ENCODE peak calls at places on chromosomes 2 and 18, in nine cellular contexts. M is foreskin fibroblast; G is Peyer's patch; P is adrenal gland; I is mammary epithelial cell; C is lung; L is CD8-positive, alpha-beta T cell; E is neural progenitor cell; Z is cardiac fibroblast. W is an unnamed sample.

GRCh38 chr18:32542221-32542798 is 71.6 kb upstream of the GAREM1 start:
- DNase-seq in M (no peak), G (no peak), P (no peak), I (no peak), C (no peak), L (no peak), E (peak), Z (peak), W (peak)

GRCh38 chr2:132439703-132440398 is 23.2 kb downstream of the GPR39 start:
- DNase-seq in M (peak), G (no peak), P (no peak), I (peak), C (no peak), L (no peak), E (peak), Z (no peak), W (peak)

GRCh38 chr18:60826346-60826745 is 453.8 kb upstream of the MC4R start:
- DNase-seq in M (no peak), G (no peak), P (no peak), I (no peak), C (no peak), L (no peak), E (peak), Z (no peak), W (peak)

GRCh38 chr2:64173156-64174135 is 29.2 kb upstream of the PELI1 start:
- DNase-seq in M (peak), G (no peak), P (no peak), I (no peak), C (no peak), L (no peak), E (no peak), Z (no peak), W (no peak)

GRCh38 chr18:45891806-45892205 is 66.3 kb downstream of the SIGLEC15 start:
- DNase-seq in M (no peak), G (no peak), P (no peak), I (no peak), C (no peak), L (no peak), E (no peak), Z (no peak), W (no peak)

GRCh38 chr2:55879976-55880375 is 43.6 kb downstream of the EFEMP1 start:
- DNase-seq in M (peak), G (no peak), P (no peak), I (no peak), C (no peak), L (no peak), E (no peak), Z (peak), W (no peak)

GRCh38 chr2:172922294-172922693 is 153.4 kb upstream of the MAP3K20 start:
- DNase-seq in M (no peak), G (no peak), P (no peak), I (no peak), C (no peak), L (no peak), E (no peak), Z (no peak), W (no peak)

GRCh38 chr2:64975232-64975791 is 13.9 kb upstream of the SLC1A4 start:
- DNase-seq in M (peak), G (no peak), P (peak), I (peak), C (no peak), L (no peak), E (no peak), Z (peak), W (peak)

GRCh38 chr18:44682181-44682870 is 1.6 kb downstream of the SETBP1 start:
- DNase-seq in M (peak), G (peak), P (no peak), I (peak), C (no peak), L (no peak), E (peak), Z (no peak), W (peak)

GRCh38 chr2:203404996-203405395 is 76.8 kb downstream of the ABI2 start:
- DNase-seq in M (peak), G (no peak), P (no peak), I (no peak), C (no peak), L (no peak), E (no peak), Z (peak), W (no peak)

GRCh38 chr18:3653263-3653858 is 203.4 kb downstream of the TGIF1 start:
- DNase-seq in M (no peak), G (no peak), P (no peak), I (no peak), C (no peak), L (no peak), E (no peak), Z (no peak), W (no peak)

GRCh38 chr2:229300814-229301213 is 29.7 kb upstream of the PID1 start:
- DNase-seq in M (peak), G (no peak), P (no peak), I (peak), C (no peak), L (no peak), E (no peak), Z (peak), W (peak)

GRCh38 chr2:40095003-40095402 is 315.9 kb upstream of the THUMPD2 start:
- DNase-seq in M (peak), G (no peak), P (no peak), I (peak), C (no peak), L (no peak), E (no peak), Z (peak), W (peak)

GRCh38 chr2:213279961-213280360 is 4.3 kb upstream of the SPAG16 start:
- DNase-seq in M (no peak), G (no peak), P (no peak), I (no peak), C (no peak), L (no peak), E (no peak), Z (peak), W (no peak)

GRCh38 chr18:76452357-76452756 is 42.7 kb downstream of the ZNF516 start:
- DNase-seq in M (peak), G (no peak), P (no peak), I (no peak), C (no peak), L (no peak), E (no peak), Z (no peak), W (peak)

GRCh38 chr2:206349375-206349774 is 74.9 kb downstream of the ZDBF2 start:
- DNase-seq in M (no peak), G (no peak), P (no peak), I (no peak), C (no peak), L (no peak), E (no peak), Z (no peak), W (no peak)

GRCh38 chr18:58143391-58143790 is 99.4 kb downstream of the NEDD4L start:
- DNase-seq in M (peak), G (no peak), P (peak), I (no peak), C (no peak), L (no peak), E (no peak), Z (peak), W (no peak)

GRCh38 chr2:195813401-195813800 is 156.4 kb downstream of the SLC39A10 start:
- DNase-seq in M (peak), G (no peak), P (no peak), I (no peak), C (no peak), L (no peak), E (no peak), Z (peak), W (no peak)

GRCh38 chr2:109031481-109032228 is 42.6 kb upstream of the EDAR start:
- DNase-seq in M (peak), G (peak), P (peak), I (peak), C (peak), L (peak), E (peak), Z (peak), W (peak)

GRCh38 chr2:111168528-111168929 is 47.8 kb downstream of the BCL2L11 start:
- DNase-seq in M (peak), G (no peak), P (peak), I (peak), C (no peak), L (peak), E (no peak), Z (peak), W (peak)

GRCh38 chr2:30232027-30232800 is 880 bp downstream of the LBH start:
- DNase-seq in M (peak), G (peak), P (peak), I (no peak), C (peak), L (peak), E (peak), Z (peak), W (no peak)

GRCh38 chr2:148674063-148675020 is 29.8 kb downstream of the EPC2 start:
- DNase-seq in M (no peak), G (no peak), P (no peak), I (peak), C (no peak), L (no peak), E (peak), Z (no peak), W (peak)

GRCh38 chr2:7450188-7451156 is 533.3 kb downstream of the RNF144A start:
- DNase-seq in M (no peak), G (no peak), P (no peak), I (no peak), C (no peak), L (peak), E (no peak), Z (no peak), W (no peak)

GRCh38 chr2:27175330-27175729 is 26.5 kb downstream of the TCF23 start:
- DNase-seq in M (peak), G (no peak), P (peak), I (no peak), C (peak), L (no peak), E (no peak), Z (peak), W (no peak)

GRCh38 chr2:191878576-191879298 is 31.8 kb upstream of the CAVIN2 start:
- DNase-seq in M (peak), G (no peak), P (no peak), I (peak), C (no peak), L (no peak), E (no peak), Z (peak), W (peak)

GRCh38 chr18:9403795-9404564 is 69.4 kb downstream of the TWSG1 start:
- DNase-seq in M (no peak), G (no peak), P (no peak), I (no peak), C (no peak), L (no peak), E (peak), Z (no peak), W (no peak)

GRCh38 chr2:146385031-146385430 is 1459.8 kb upstream of the ACVR2A start:
- DNase-seq in M (no peak), G (no peak), P (no peak), I (no peak), C (no peak), L (no peak), E (no peak), Z (no peak), W (no peak)

GRCh38 chr2:231785822-231786176 is 446 bp upstream of the COPS7B start:
- DNase-seq in M (no peak), G (no peak), P (no peak), I (no peak), C (no peak), L (no peak), E (no peak), Z (no peak), W (no peak)

GRCh38 chr2:231785413-231785812 is 832 bp upstream of the COPS7B start:
- DNase-seq in M (no peak), G (no peak), P (no peak), I (no peak), C (no peak), L (no peak), E (no peak), Z (no peak), W (no peak)

GRCh38 chr2:231786917-231787292 is 660 bp downstream of the COPS7B start:
- DNase-seq in M (no peak), G (no peak), P (no peak), I (no peak), C (no peak), L (no peak), E (no peak), Z (no peak), W (no peak)

GRCh38 chr2:231781798-231782726 is 980 bp upstream of the PDE6D start:
- DNase-seq in M (peak), G (peak), P (peak), I (peak), C (no peak), L (peak), E (no peak), Z (peak), W (peak)

GRCh38 chr2:231786177-231786916 is at the start of gene COPS7B:
- DNase-seq in M (peak), G (peak), P (peak), I (peak), C (peak), L (peak), E (peak), Z (peak), W (peak)
- TF ChIP-seq CTCF in M (peak), G (peak), P (peak), I (peak), C (no peak), L (peak), E (peak), Z (peak), W (peak)

GRCh38 chr2:70118798-70119454 is 31.6 kb downstream of the PCBP1 start:
- DNase-seq in M (no peak), G (no peak), P (no peak), I (no peak), C (no peak), L (no peak), E (peak), Z (peak), W (no peak)

GRCh38 chr2:70123051-70123828 is 36.0 kb downstream of the PCBP1 start:
- DNase-seq in M (peak), G (no peak), P (peak), I (no peak), C (peak), L (no peak), E (peak), Z (peak), W (no peak)

GRCh38 chr2:70122470-70122869 is 35.2 kb downstream of the PCBP1 start:
- DNase-seq in M (no peak), G (no peak), P (no peak), I (no peak), C (no peak), L (no peak), E (no peak), Z (no peak), W (no peak)

GRCh38 chr2:70123829-70124117 is 36.5 kb downstream of the PCBP1 start:
- DNase-seq in M (no peak), G (no peak), P (no peak), I (no peak), C (no peak), L (no peak), E (no peak), Z (no peak), W (no peak)

GRCh38 chr2:70121627-70122372 is 34.5 kb downstream of the PCBP1 start:
- DNase-seq in M (no peak), G (no peak), P (no peak), I (no peak), C (no peak), L (no peak), E (peak), Z (no peak), W (no peak)
- H3K4me3 ChIP-seq in M (no peak), G (no peak), P (no peak), I (no peak), C (no peak), L (no peak), E (no peak), Z (no peak), W (no peak)

DNA sequence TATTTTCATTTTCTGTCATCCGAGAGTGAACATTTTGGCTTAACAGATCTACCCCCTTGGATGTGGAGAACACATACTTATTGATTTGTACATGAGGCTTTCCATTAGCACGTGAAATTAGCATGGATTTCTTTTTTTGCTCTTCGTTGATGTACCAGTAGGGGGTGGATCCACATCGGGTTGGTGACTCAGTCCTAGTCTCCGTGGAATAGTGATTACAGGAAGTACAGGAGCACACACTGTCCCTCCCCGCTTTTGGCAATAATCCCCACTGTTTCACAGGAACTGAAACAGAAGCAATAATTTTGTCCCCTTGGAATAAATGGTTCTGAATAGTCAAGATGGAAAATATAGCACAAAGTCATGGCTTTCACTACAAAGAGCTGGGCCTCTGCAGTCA is 229.0 kb downstream of the GALR1 start:
- DNase-seq in M (peak), G (no peak), P (peak), I (no peak), C (no peak), L (no peak), E (no peak), Z (peak), W (no peak)
- TF ChIP-seq CTCF in M (no peak), G (peak), P (peak), I (no peak), C (no peak), L (no peak), E (peak), Z (peak), W (no peak)

GRCh38 chr2:215432759-215433594 is 2.9 kb downstream of the FN1 start:
- DNase-seq in M (peak), G (no peak), P (no peak), I (no peak), C (no peak), L (no peak), E (no peak), Z (peak), W (no peak)

GRCh38 chr2:215429424-215429823 is 6.4 kb downstream of the FN1 start:
- DNase-seq in M (no peak), G (no peak), P (no peak), I (no peak), C (no peak), L (no peak), E (no peak), Z (peak), W (no peak)

GRCh38 chr2:215431778-215432758 is 3.8 kb downstream of the FN1 start:
- DNase-seq in M (peak), G (no peak), P (no peak), I (no peak), C (no peak), L (no peak), E (no peak), Z (peak), W (no peak)

GRCh38 chr2:215430528-215431187 is 5.2 kb downstream of the FN1 start:
- DNase-seq in M (peak), G (no peak), P (no peak), I (no peak), C (no peak), L (no peak), E (no peak), Z (peak), W (peak)

DNA sequence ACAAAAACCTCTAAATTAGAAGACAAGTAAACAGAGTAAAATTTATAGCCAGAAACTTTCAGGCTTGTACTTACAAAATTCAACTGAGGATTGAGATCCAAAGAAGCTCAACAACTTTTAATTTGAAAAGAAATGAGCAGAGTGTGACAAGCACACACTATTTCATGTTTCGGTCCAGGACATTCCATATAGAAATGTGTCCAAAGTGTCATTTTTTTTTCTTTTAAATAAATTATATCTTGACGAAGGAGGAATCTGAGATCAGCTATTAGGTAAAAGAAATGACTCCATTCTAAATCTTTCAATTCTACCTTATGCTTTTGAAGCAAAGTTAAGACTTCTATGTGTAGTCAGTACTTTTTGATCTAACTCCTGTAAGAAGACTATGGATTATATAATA is 4.6 kb downstream of the FN1 start:
- DNase-seq in M (peak), G (no peak), P (no peak), I (no peak), C (no peak), L (no peak), E (no peak), Z (peak), W (no peak)
- H3K4me3 ChIP-seq in M (peak), G (no peak), P (no peak), I (no peak), C (no peak), L (no peak), E (no peak), Z (peak), W (no peak)